ENCODE peak calls at places on chromosome 6, in six cellular contexts. P is IMR-90; X is prostate gland; V is breast epithelium; Z is stimulated activated CD4-positive, alpha-beta T cell treated with anti-CD3 and anti-CD28 coated beads, Interleukin-15, amount 100 ng/mL, for 24 hours; W is cardiac fibroblast. C is an unnamed sample.

GRCh38 chr6:35391240-35391968 is 49.0 kb downstream of the PPARD start:
- DNase-seq in P (peak; percentile 97), W (peak; percentile 94), Z (no peak), V (no peak), X (no peak), C (peak; percentile 95)

GRCh38 chr6:18640754-18641153 is 253.6 kb downstream of the RNF144B start:
- DNase-seq in X (no peak), V (no peak), P (no peak), Z (no peak), W (no peak), C (no peak)

GRCh38 chr6:113122060-113122459 is 735.1 kb upstream of the MARCKS start:
- DNase-seq in Z (no peak), V (no peak), W (peak; percentile 95), P (peak; percentile 87), X (no peak), C (peak; percentile 91)

GRCh38 chr6:90469906-90470305 is 117.0 kb downstream of the MAP3K7 start:
- DNase-seq in X (peak; percentile 46), Z (no peak), W (no peak), V (peak; percentile 80), P (no peak), C (peak; percentile 59)

GRCh38 chr6:106069478-106069877 is 16.7 kb upstream of the PRDM1 start:
- DNase-seq in W (peak; percentile 91), V (peak; percentile 27), Z (no peak), P (peak; percentile 92), X (peak; percentile 78), C (peak; percentile 76)

GRCh38 chr6:62570372-62570771 is 284.3 kb upstream of the KHDRBS2 start:
- DNase-seq in Z (no peak), W (no peak), V (no peak), X (no peak), P (no peak), C (no peak)

GRCh38 chr6:20900396-20901160 is 366.3 kb downstream of the CDKAL1 start:
- DNase-seq in P (no peak), V (no peak), Z (no peak), W (no peak), X (no peak), C (no peak)

GRCh38 chr6:137736048-137736846 is 130.8 kb upstream of the TNFAIP3 start:
- DNase-seq in P (no peak), W (no peak), X (no peak), V (no peak), Z (no peak), C (no peak)

GRCh38 chr6:34586327-34587040 is 30.4 kb upstream of the SPDEF start:
- DNase-seq in P (no peak), Z (no peak), X (no peak), W (no peak), V (no peak), C (no peak)

GRCh38 chr6:41706876-41707564 is 28.4 kb downstream of the TFEB start:
- DNase-seq in X (no peak), P (peak; percentile 53), W (peak; percentile 66), V (no peak), Z (peak; percentile 46), C (peak; percentile 80)